ENCODE peak calls at places on chromosome 4, in six cellular contexts. R, O, C, T, M and I are unnamed samples.

GRCh38 chr4:81314196-81314896 is 99.3 kb upstream of the PRKG2 start:
- DNase-seq in R (no peak), O (peak), C (no peak), T (no peak), M (no peak), I (no peak)

GRCh38 chr4:87121332-87122065 is 98.9 kb downstream of the KLHL8 start:
- DNase-seq in R (no peak), O (peak), C (no peak), T (no peak), M (no peak), I (no peak)

GRCh38 chr4:140238353-140239041 is 84.5 kb upstream of the MAML3 start:
- DNase-seq in R (peak), O (peak), C (peak), T (peak), M (no peak), I (no peak)

GRCh38 chr4:139833131-139833930 is 167.7 kb downstream of the MGST2 start:
- DNase-seq in R (no peak), O (no peak), C (peak), T (peak), M (no peak), I (no peak)

GRCh38 chr4:175234162-175234561 is 316.0 kb downstream of the ADAM29 start:
- DNase-seq in R (no peak), O (no peak), C (no peak), T (no peak), M (no peak), I (no peak)

GRCh38 chr4:40842725-40843401 is 93.1 kb downstream of the NSUN7 start:
- DNase-seq in R (no peak), O (no peak), C (no peak), T (no peak), M (no peak), I (no peak)

GRCh38 chr4:34105311-34105710 is 2139.0 kb downstream of the ARAP2 start:
- DNase-seq in R (no peak), O (peak), C (no peak), T (no peak), M (no peak), I (no peak)

GRCh38 chr4:54550415-54551171 is 107.2 kb upstream of the KIT start:
- DNase-seq in R (no peak), O (peak), C (peak), T (peak), M (no peak), I (no peak)

GRCh38 chr4:107603430-107603829 is 116.6 kb downstream of the PAPSS1 start:
- DNase-seq in R (no peak), O (no peak), C (no peak), T (no peak), M (no peak), I (no peak)

GRCh38 chr4:22473268-22473667 is 42.6 kb downstream of the ADGRA3 start:
- DNase-seq in R (no peak), O (peak), C (no peak), T (no peak), M (no peak), I (no peak)

GRCh38 chr4:66572949-66573348 is 902.7 kb upstream of the EPHA5 start:
- DNase-seq in R (no peak), O (peak), C (no peak), T (no peak), M (no peak), I (no peak)

GRCh38 chr4:100581337-100581736 is 63.5 kb upstream of the EMCN start:
- DNase-seq in R (no peak), O (no peak), C (no peak), T (no peak), M (no peak), I (peak)

GRCh38 chr4:127479031-127479622 is 153.6 kb upstream of the INTU start:
- DNase-seq in R (peak), O (peak), C (peak), T (peak), M (no peak), I (no peak)

GRCh38 chr4:140286503-140286902 is 86.9 kb upstream of the SCOC start:
- DNase-seq in R (no peak), O (no peak), C (no peak), T (no peak), M (no peak), I (no peak)

GRCh38 chr4:174222266-174222872 is 61.1 kb downstream of the FBXO8 start:
- DNase-seq in R (no peak), O (peak), C (peak), T (peak), M (no peak), I (no peak)

GRCh38 chr4:152392079-152392478 is 143.8 kb downstream of the FBXW7 start:
- DNase-seq in R (no peak), O (no peak), C (no peak), T (no peak), M (no peak), I (no peak)

GRCh38 chr4:29052266-29052665 is 1667.9 kb upstream of the PCDH7 start:
- DNase-seq in R (no peak), O (no peak), C (no peak), T (peak), M (no peak), I (no peak)

GRCh38 chr4:114272226-114272625 is 292.8 kb upstream of the ARSJ start:
- DNase-seq in R (no peak), O (peak), C (no peak), T (no peak), M (no peak), I (no peak)

GRCh38 chr4:47490550-47490949 is 5.5 kb downstream of the ATP10D start:
- DNase-seq in R (no peak), O (peak), C (peak), T (peak), M (no peak), I (peak)

GRCh38 chr4:152045781-152046571 is 285.2 kb upstream of the GATB start:
- DNase-seq in R (no peak), O (peak), C (peak), T (peak), M (peak), I (no peak)

GRCh38 chr4:23882976-23883531 is 6.8 kb downstream of the PPARGC1A start:
- DNase-seq in R (no peak), O (peak), C (no peak), T (no peak), M (no peak), I (no peak)

GRCh38 chr4:8310306-8310705 is 40.8 kb downstream of the HTRA3 start:
- DNase-seq in R (no peak), O (no peak), C (no peak), T (no peak), M (no peak), I (no peak)